ENCODE peak calls at places on chromosomes 6 and 20, in four cellular contexts. B is HepG2, I is GM12878, U is H1. P is an unnamed sample. For H3K27me3, the result is how much of the 10 kb centered on the place peaks cover.

GRCh38 chr6:90183587-90184333 is 112.9 kb downstream of the BACH2 start:
- DNase-seq in B (no peak), I (no peak), U (no peak), P (no peak)

GRCh38 chr6:130466744-130467052 is 100.9 kb downstream of the TMEM200A start:
- DNase-seq in B (no peak), I (no peak), U (no peak), P (no peak)

GRCh38 chr6:71727632-71728294 is 158.6 kb upstream of the RIMS1 start:
- DNase-seq in B (no peak), I (peak), U (no peak), P (no peak)

GRCh38 chr20:2798814-2799213 is 1.6 kb downstream of the CPXM1 start:
- DNase-seq in B (no peak), I (no peak), U (no peak), P (peak)

GRCh38 chr6:7468382-7469081 is 72.9 kb upstream of the DSP start:
- DNase-seq in B (no peak), I (no peak), U (no peak), P (peak)

GRCh38 chr6:42979523-42980177 is 669 bp upstream of the PEX6 start:
- DNase-seq in B (no peak), I (no peak), U (no peak), P (peak)

GRCh38 chr6:49653438-49653837 is 16.8 kb upstream of the RHAG start:
- DNase-seq in B (no peak), I (no peak), U (no peak), P (no peak)

GRCh38 chr20:61260905-61261304 is 8.8 kb downstream of the CDH4 start:
- DNase-seq in B (no peak), I (no peak), U (peak), P (no peak)

GRCh38 chr6:150806790-150807189 is 58.7 kb upstream of the MTHFD1L start:
- DNase-seq in B (no peak), I (no peak), U (no peak), P (no peak)

GRCh38 chr20:5480824-5481600 is 164.3 kb upstream of the PROKR2 start:
- DNase-seq in B (no peak), I (no peak), U (no peak), P (no peak)

GRCh38 chr6:136014454-136015421 is 163.2 kb downstream of the PDE7B start:
- DNase-seq in B (no peak), I (no peak), U (no peak), P (no peak)

GRCh38 chr20:32152421-32153155 is 43.1 kb downstream of the TM9SF4 start:
- DNase-seq in B (peak), I (no peak), U (no peak), P (no peak)

GRCh38 chr6:79045966-79046365 is 32.1 kb downstream of the PHIP start:
- DNase-seq in B (no peak), I (no peak), U (no peak), P (no peak)

GRCh38 chr6:14799928-14800327 is 445.9 kb upstream of the JARID2 start:
- DNase-seq in B (peak), I (peak), U (no peak), P (peak)

GRCh38 chr20:59602546-59603080 is 1.7 kb upstream of the PHACTR3 start:
- DNase-seq in B (no peak), I (no peak), U (no peak), P (no peak)
- H3K27me3 ChIP-seq in B (under half), I (under half), U (under half), P (under half)

GRCh38 chr6:140203611-140204553 is 829.4 kb upstream of the CITED2 start:
- DNase-seq in B (no peak), I (no peak), U (no peak), P (no peak)
- TF ChIP-seq TCF12 in B (no peak), I (no peak), U (no peak), P (peak)

GRCh38 chr6:116876107-116876506 is 935 bp upstream of the RFX6 start:
- DNase-seq in B (no peak), I (no peak), U (no peak), P (no peak)
- H3K27me3 ChIP-seq in B (under half), I (under half), U (under half), P (under half)

GRCh38 chr6:26215200-26216014 is 128.2 kb downstream of the HFE start:
- DNase-seq in B (peak), I (no peak), U (peak), P (no peak)

GRCh38 chr6:26216015-26216885 is 129.0 kb downstream of the HFE start:
- DNase-seq in B (peak), I (peak), U (no peak), P (peak)

GRCh38 chr6:26217714-26218075 is 130.5 kb downstream of the HFE start:
- DNase-seq in B (no peak), I (no peak), U (no peak), P (no peak)

GRCh38 chr6:26218824-26219223 is 131.6 kb downstream of the HFE start:
- DNase-seq in B (no peak), I (no peak), U (no peak), P (no peak)

GRCh38 chr6:26216886-26217713 is 129.9 kb downstream of the HFE start:
- DNase-seq in B (peak), I (no peak), U (peak), P (no peak)
- TF ChIP-seq TCF12 in B (no peak), I (peak), U (peak), P (peak)

DNA sequence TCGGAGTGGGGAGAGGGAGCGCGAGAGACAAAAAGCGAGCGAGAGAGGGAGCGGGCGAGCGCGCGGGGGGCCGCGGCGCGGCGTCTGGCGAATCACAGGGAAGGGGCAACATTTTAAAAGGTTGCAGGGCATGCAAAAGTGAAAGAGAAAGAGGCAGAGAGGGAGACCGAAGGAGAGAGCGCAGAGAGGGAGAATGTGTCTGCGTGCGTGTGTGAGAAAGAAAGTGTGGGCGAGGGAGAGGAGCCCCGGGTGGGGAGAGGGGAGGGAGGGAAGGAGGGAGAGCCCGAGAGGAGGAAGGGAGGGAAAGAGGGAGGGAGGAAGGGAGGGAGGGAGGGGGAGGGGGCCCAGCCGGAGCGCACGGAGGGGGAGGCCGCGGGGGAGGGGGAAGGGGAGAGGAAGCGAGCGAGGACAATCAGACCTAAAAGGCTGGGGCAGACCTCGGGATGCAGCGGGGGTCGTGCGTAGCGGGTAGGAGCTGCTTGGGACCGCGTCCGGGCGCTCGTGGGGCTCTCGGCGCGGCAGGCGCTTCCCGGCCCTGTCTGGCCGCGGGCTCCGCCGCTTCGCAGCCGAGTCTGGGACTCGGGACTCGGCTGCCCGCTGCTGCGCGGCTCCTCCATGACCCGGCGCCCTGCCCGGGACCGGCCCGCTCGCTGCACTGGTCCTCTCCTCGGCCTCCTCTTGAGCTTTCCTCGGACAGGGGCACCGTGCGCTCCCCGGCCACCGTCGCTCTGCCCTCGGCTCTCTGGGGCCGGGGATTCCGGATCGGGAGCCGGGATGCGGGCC is 2.5 kb downstream of the TFAP2A start:
- DNase-seq in B (no peak), I (no peak), U (peak), P (peak)
- H3K27me3 ChIP-seq in B (under half), I (under half), U (half or more), P (half or more)

GRCh38 chr20:60220655-60221054 is 262.4 kb downstream of the CDH26 start:
- DNase-seq in B (no peak), I (no peak), U (no peak), P (no peak)
- TF ChIP-seq TCF12 in B (no peak), I (no peak), U (no peak), P (no peak)

GRCh38 chr20:24773168-24773567 is 175.9 kb upstream of the CST7 start:
- DNase-seq in B (no peak), I (no peak), U (no peak), P (no peak)
- H3K27me3 ChIP-seq in B (under half), I (under half), U (under half), P (under half)

DNA sequence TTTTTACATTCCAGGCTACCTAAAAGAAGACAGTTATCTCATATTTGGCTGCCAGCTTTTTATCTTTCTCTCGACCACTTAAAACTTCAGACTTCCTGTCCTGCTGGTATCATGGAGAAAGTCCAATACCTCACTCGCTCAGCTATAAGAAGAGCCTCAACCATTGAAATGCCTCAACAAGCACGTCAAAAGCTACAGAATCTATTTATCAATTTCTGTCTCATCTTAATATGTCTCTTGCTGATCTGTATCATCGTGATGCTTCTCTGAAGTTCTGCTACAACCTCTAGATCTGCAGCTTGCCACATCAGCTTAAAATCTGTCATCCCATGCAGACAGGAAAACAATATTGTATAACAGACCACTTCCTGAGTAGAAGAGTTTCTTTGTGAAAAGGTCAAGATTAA is 10.7 kb downstream of the PLN start:
- DNase-seq in B (no peak), I (no peak), U (no peak), P (no peak)
- TF ChIP-seq TCF12 in B (no peak), I (no peak), U (no peak), P (peak)

P was measured in SK-N-SH.